ENCODE peak calls at places on chromosomes 12 and 14, in six cellular contexts. E, I, S, M, J and A are unnamed samples. For H3K36me3, the result is how much of the 10 kb centered on the place peaks cover.

GRCh38 chr14:36553650-36554260 is 28.7 kb downstream of the NKX2-8 start:
- DNase-seq in E (no peak), S (no peak), J (no peak), I (no peak), M (no peak), A (peak)

GRCh38 chr14:70448633-70449032 is 3.3 kb upstream of the ADAM21 start:
- DNase-seq in E (no peak), I (no peak), J (no peak), M (no peak), S (no peak), A (peak)

GRCh38 chr14:55125403-55125802 is 3.6 kb upstream of the LGALS3 start:
- DNase-seq in S (no peak), J (no peak), M (no peak), E (no peak), I (peak), A (no peak)

GRCh38 chr12:22600226-22600625 is 24.7 kb upstream of the ETNK1 start:
- DNase-seq in S (no peak), E (no peak), J (no peak), I (no peak), M (no peak), A (no peak)

GRCh38 chr12:67426067-67426466 is 156.9 kb downstream of the CAND1 start:
- DNase-seq in J (no peak), M (no peak), E (no peak), S (peak), I (no peak), A (no peak)

GRCh38 chr14:35534130-35534883 is at the start of gene INSM2:
- DNase-seq in I (no peak), E (peak), J (peak), M (no peak), S (no peak), A (no peak)

GRCh38 chr12:71938728-71939385 is at the start of gene TPH2:
- DNase-seq in E (peak), M (no peak), S (peak), I (peak), J (peak), A (peak)

GRCh38 chr14:71815110-71815509 is 117.1 kb upstream of the RGS6 start:
- DNase-seq in I (no peak), M (no peak), J (no peak), S (no peak), E (no peak), A (no peak)

GRCh38 chr14:92956961-92957360 is 34.0 kb downstream of the CHGA start:
- DNase-seq in S (no peak), I (no peak), E (no peak), M (no peak), J (peak), A (no peak)

GRCh38 chr12:91630118-91630517 is 447.5 kb upstream of the DCN start:
- DNase-seq in M (no peak), I (no peak), S (no peak), J (no peak), E (no peak), A (no peak)

GRCh38 chr12:113841786-113842185 is 124.3 kb downstream of the RBM19 start:
- DNase-seq in S (no peak), M (no peak), I (no peak), J (no peak), E (no peak), A (no peak)

GRCh38 chr12:94165152-94165551 is 16.8 kb downstream of the PLXNC1 start:
- DNase-seq in I (no peak), M (no peak), J (no peak), E (no peak), S (no peak), A (no peak)

GRCh38 chr14:68309631-68310030 is 483.2 kb downstream of the ZFP36L1 start:
- DNase-seq in I (no peak), M (no peak), S (no peak), E (no peak), J (no peak), A (no peak)

GRCh38 chr12:2161478-2161877 is 108.7 kb downstream of the CACNA1C start:
- DNase-seq in I (no peak), E (no peak), M (no peak), J (no peak), S (no peak), A (no peak)

GRCh38 chr12:49803693-49804450 is 24.3 kb downstream of the NCKAP5L start:
- DNase-seq in J (no peak), M (no peak), E (no peak), I (no peak), S (no peak), A (no peak)

GRCh38 chr14:96299441-96299840 is 43.4 kb downstream of the BDKRB1 start:
- DNase-seq in E (no peak), S (no peak), M (no peak), I (no peak), J (no peak), A (no peak)

GRCh38 chr14:53491256-53491905 is 338.3 kb upstream of the DDHD1 start:
- DNase-seq in J (no peak), M (no peak), I (no peak), S (no peak), E (no peak), A (no peak)

GRCh38 chr12:5745251-5745888 is 199.7 kb downstream of the ANO2 start:
- DNase-seq in M (no peak), I (peak), J (no peak), S (peak), E (peak), A (peak)

GRCh38 chr12:2259368-2259767 is 206.6 kb downstream of the CACNA1C start:
- DNase-seq in M (no peak), J (no peak), S (no peak), I (no peak), E (no peak), A (no peak)

GRCh38 chr12:10243803-10244520 is 31.3 kb downstream of the GABARAPL1 start:
- DNase-seq in S (no peak), J (no peak), M (no peak), I (no peak), E (no peak), A (no peak)

GRCh38 chr14:105863296-105864108 is 337.1 kb downstream of the TMEM121 start:
- DNase-seq in S (no peak), M (no peak), I (peak), J (peak), E (peak), A (no peak)

GRCh38 chr12:109304485-109304884 is 4.6 kb downstream of the FOXN4 start:
- DNase-seq in S (no peak), I (no peak), J (no peak), M (no peak), E (no peak), A (no peak)

GRCh38 chr14:90613997-90614396 is 202.2 kb downstream of the TTC7B start:
- DNase-seq in I (no peak), S (no peak), M (no peak), E (no peak), J (no peak), A (no peak)

GRCh38 chr12:68577949-68578348 is 32.8 kb upstream of the RAP1B start:
- DNase-seq in M (no peak), I (no peak), E (no peak), J (no peak), S (no peak), A (no peak)

GRCh38 chr14:20327005-20327869 is 5.8 kb downstream of the CCNB1IP1 start:
- DNase-seq in M (no peak), I (no peak), J (no peak), E (no peak), S (no peak), A (no peak)

GRCh38 chr14:103255555-103255954 is 78.5 kb upstream of the EIF5 start:
- DNase-seq in S (no peak), J (no peak), E (no peak), M (no peak), I (no peak), A (no peak)

GRCh38 chr12:85641796-85642195 is 194.4 kb downstream of the RASSF9 start:
- DNase-seq in S (no peak), M (no peak), I (no peak), J (no peak), E (no peak), A (no peak)

GRCh38 chr14:42994001-42994736 is 1387.5 kb downstream of the LRFN5 start:
- DNase-seq in E (no peak), J (no peak), M (no peak), I (no peak), S (peak), A (no peak)

GRCh38 chr14:105026789-105027563 is 6.1 kb upstream of the CDCA4 start:
- DNase-seq in E (no peak), J (no peak), M (no peak), S (no peak), I (no peak), A (no peak)

GRCh38 chr12:69935651-69936100 is 110.6 kb downstream of the MYRFL start:
- DNase-seq in I (no peak), J (no peak), E (no peak), M (no peak), S (no peak), A (no peak)

GRCh38 chr14:104976198-104977007 is 1.8 kb downstream of the AHNAK2 start:
- DNase-seq in E (peak), M (no peak), J (peak), S (no peak), I (peak), A (peak)

GRCh38 chr12:52918784-52919183 is 13.9 kb upstream of the KRT8 start:
- DNase-seq in I (no peak), J (no peak), S (no peak), M (no peak), E (no peak), A (no peak)

GRCh38 chr14:74552623-74553022 is 59.1 kb downstream of the ISCA2 start:
- DNase-seq in S (no peak), I (no peak), E (peak), J (no peak), M (no peak), A (no peak)

GRCh38 chr14:103927566-103927965 is 690 bp upstream of the TDRD9 start:
- DNase-seq in I (no peak), E (no peak), J (no peak), S (no peak), M (no peak), A (no peak)

GRCh38 chr12:83865431-83865830 is 1047.2 kb downstream of the SLC6A15 start:
- DNase-seq in S (no peak), I (no peak), J (no peak), M (no peak), E (no peak), A (no peak)

GRCh38 chr12:112236786-112237185 is 111.4 kb downstream of the TRAFD1 start:
- DNase-seq in I (no peak), E (no peak), M (no peak), J (no peak), S (no peak), A (no peak)
- H3K36me3 ChIP-seq in I (under half), E (half or more), M (under half), J (under half), S (under half), A (under half)

GRCh38 chr12:6858796-6859195 is 6.8 kb downstream of the USP5 start:
- DNase-seq in I (no peak), E (no peak), S (no peak), M (no peak), J (peak), A (no peak)

GRCh38 chr12:6863033-6863432 is 4.3 kb upstream of the TPI1 start:
- DNase-seq in I (no peak), S (no peak), M (no peak), E (no peak), J (peak), A (no peak)

GRCh38 chr12:6860116-6860515 is 7.2 kb upstream of the TPI1 start:
- DNase-seq in E (no peak), M (no peak), S (no peak), I (no peak), J (peak), A (no peak)

GRCh38 chr12:6861391-6861790 is 5.9 kb upstream of the TPI1 start:
- DNase-seq in E (no peak), J (peak), I (no peak), S (no peak), M (no peak), A (no peak)

GRCh38 chr12:6860942-6861341 is 6.4 kb upstream of the TPI1 start:
- DNase-seq in M (no peak), S (no peak), J (peak), I (no peak), E (no peak), A (no peak)
- H3K36me3 ChIP-seq in M (half or more), S (under half), J (under half), I (under half), E (half or more), A (under half)

GRCh38 chr12:105194947-105195346 is 41.0 kb downstream of the APPL2 start:
- DNase-seq in S (no peak), M (no peak), J (no peak), I (no peak), E (no peak), A (no peak)

GRCh38 chr12:105192624-105193225 is 43.2 kb downstream of the APPL2 start:
- DNase-seq in S (no peak), I (no peak), J (no peak), M (no peak), E (no peak), A (no peak)

GRCh38 chr12:105196090-105196489 is 39.9 kb downstream of the APPL2 start:
- DNase-seq in S (no peak), J (no peak), M (no peak), I (no peak), E (no peak), A (no peak)

GRCh38 chr12:105189293-105189692 is 46.7 kb downstream of the APPL2 start:
- DNase-seq in E (no peak), I (no peak), M (no peak), J (no peak), S (no peak), A (no peak)

GRCh38 chr12:105190530-105190929 is 45.4 kb downstream of the APPL2 start:
- DNase-seq in E (no peak), J (no peak), S (no peak), I (no peak), M (no peak), A (no peak)
- H3K36me3 ChIP-seq in E (half or more), J (under half), S (under half), I (under half), M (under half), A (under half)

GRCh38 chr12:46242569-46242968 is 26.3 kb downstream of the SLC38A1 start:
- DNase-seq in M (no peak), I (no peak), S (no peak), E (no peak), J (no peak), A (no peak)
- H3K36me3 ChIP-seq in M (under half), I (under half), S (under half), E (under half), J (under half), A (under half)

GRCh38 chr12:45423931-45424330 is 208.0 kb downstream of the ANO6 start:
- DNase-seq in M (no peak), S (no peak), I (no peak), E (no peak), J (no peak), A (no peak)

GRCh38 chr12:45419317-45419716 is 203.4 kb downstream of the ANO6 start:
- DNase-seq in I (no peak), E (no peak), M (no peak), S (no peak), J (no peak), A (no peak)

GRCh38 chr12:45425426-45425825 is 209.5 kb downstream of the ANO6 start:
- DNase-seq in I (no peak), S (no peak), J (no peak), M (no peak), E (no peak), A (no peak)

GRCh38 chr12:45426294-45426693 is 210.4 kb downstream of the ANO6 start:
- DNase-seq in S (no peak), E (no peak), M (no peak), J (no peak), I (no peak), A (no peak)

GRCh38 chr12:45421736-45422135 is 205.8 kb downstream of the ANO6 start:
- DNase-seq in E (no peak), I (no peak), M (no peak), J (no peak), S (no peak), A (no peak)
- H3K36me3 ChIP-seq in E (half or more), I (under half), M (under half), J (under half), S (under half), A (under half)

DNA sequence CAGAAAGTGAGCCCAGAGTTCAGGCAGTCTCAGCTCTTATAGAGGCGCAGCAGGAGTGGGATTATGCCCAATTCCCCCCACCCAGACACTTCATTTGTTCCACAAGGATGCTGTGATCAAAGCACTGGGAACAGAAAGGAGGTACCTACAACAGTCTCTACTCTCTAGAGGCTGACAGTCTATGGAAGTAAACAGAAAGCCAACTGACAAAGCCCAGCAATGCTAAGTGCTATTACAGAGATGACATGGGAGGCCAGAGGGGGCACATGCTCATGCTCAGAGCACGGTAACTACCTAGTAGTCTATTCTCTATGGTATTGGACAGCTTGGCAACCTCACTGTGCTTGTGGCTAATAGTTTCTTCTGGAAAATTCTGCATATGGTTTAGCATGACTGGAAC is 85.9 kb downstream of the STXBP6 start:
- DNase-seq in E (no peak), J (no peak), S (no peak), M (no peak), I (no peak), A (no peak)
- H3K36me3 ChIP-seq in E (under half), J (under half), S (under half), M (under half), I (under half), A (under half)

GRCh38 chr14:77557391-77557790 is 58.8 kb upstream of the ISM2 start:
- DNase-seq in M (no peak), I (no peak), S (no peak), J (no peak), E (no peak), A (no peak)
- H3K36me3 ChIP-seq in M (under half), I (under half), S (under half), J (under half), E (half or more), A (under half)

GRCh38 chr12:103808239-103808880 is 32.7 kb downstream of the NT5DC3 start:
- DNase-seq in S (no peak), E (no peak), I (no peak), M (no peak), J (no peak), A (no peak)
- H3K36me3 ChIP-seq in S (under half), E (under half), I (under half), M (under half), J (under half), A (under half)

DNA sequence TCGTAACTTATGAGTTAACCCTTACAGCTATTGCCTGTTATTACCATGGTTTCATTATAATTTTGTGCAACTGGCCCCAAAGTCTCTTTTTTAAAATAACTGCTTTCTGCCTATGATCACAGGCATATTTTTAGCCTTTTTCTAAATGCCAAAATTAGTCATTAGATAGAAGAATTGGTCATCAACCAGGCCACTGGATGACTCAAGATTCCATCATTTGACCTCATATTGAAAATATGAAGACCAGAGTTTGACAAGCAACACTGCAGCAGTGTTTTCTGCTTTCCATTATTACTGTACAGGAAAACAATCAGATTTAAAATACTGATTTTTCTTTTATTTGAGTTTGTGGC is 54.7 kb upstream of the OTOGL start:
- DNase-seq in E (no peak), M (no peak), I (no peak), S (peak), J (no peak), A (no peak)
- H3K36me3 ChIP-seq in E (under half), M (under half), I (under half), S (under half), J (under half), A (under half)